ENCODE peak calls at places on chromosomes 16 and 17, in nine cellular contexts. N is CD4-positive, CD25-positive, alpha-beta regulatory T cell; M is activated CD4-positive, alpha-beta T cell treated with anti-CD3 and anti-CD28 coated beads, Interleukin-2, amount 50 U/mL, for 1 hour; K is stimulated activated CD8-positive, alpha-beta memory T cell treated with anti-CD3 and anti-CD28 coated beads, Interleukin-15, amount 100 ng/mL, for 24 hours; I is GM23338; W is skeletal muscle cell; J is progenitor cell of endocrine pancreas; Q is cardiac muscle cell; X is small intestine. R is an unnamed sample.

GRCh38 chr17:57985675-57985974 is 2.4 kb downstream of the VEZF1 start:
- DNase-seq in I (no peak), M (no peak), Q (no peak), J (no peak), W (no peak), N (no peak), X (peak), K (no peak), R (no peak)

GRCh38 chr17:54900457-54901229 is at the start of gene TOM1L1:
- DNase-seq in I (peak), M (peak), J (peak), W (no peak), Q (peak), X (peak), K (no peak), N (no peak), R (peak)

GRCh38 chr16:22098538-22099255 is 6.4 kb downstream of the VWA3A start:
- DNase-seq in K (no peak), M (no peak), W (no peak), I (peak), J (no peak), Q (peak), N (no peak), X (peak), R (no peak)

GRCh38 chr16:61780161-61780560 is 256.1 kb downstream of the CDH8 start:
- DNase-seq in N (no peak), Q (no peak), X (no peak), W (no peak), J (no peak), I (no peak), M (no peak), K (no peak), R (no peak)

GRCh38 chr17:82966415-82966814 is 113.0 kb upstream of the METRNL start:
- DNase-seq in K (no peak), W (no peak), J (no peak), X (no peak), Q (no peak), M (no peak), N (no peak), I (no peak), R (no peak)

GRCh38 chr16:75559564-75560372 is 3.7 kb upstream of the TMEM231 start:
- DNase-seq in N (no peak), W (peak), K (no peak), Q (peak), X (no peak), M (no peak), I (peak), J (no peak), R (no peak)

GRCh38 chr16:84061236-84061830 is 18.7 kb upstream of the SLC38A8 start:
- DNase-seq in K (no peak), X (no peak), J (no peak), N (no peak), W (no peak), I (no peak), M (no peak), Q (no peak), R (no peak)

GRCh38 chr16:10622036-10622921 is 41.9 kb upstream of the EMP2 start:
- DNase-seq in M (no peak), I (peak), J (peak), W (no peak), N (no peak), K (no peak), X (peak), Q (peak), R (no peak)

GRCh38 chr17:49522329-49522890 is 27.3 kb downstream of the NGFR start:
- DNase-seq in I (no peak), N (no peak), X (no peak), M (no peak), K (no peak), W (no peak), Q (no peak), J (no peak), R (no peak)

GRCh38 chr17:42886283-42887176 is 14.1 kb upstream of the G6PC1 start:
- DNase-seq in X (peak), J (no peak), K (no peak), I (no peak), M (no peak), Q (no peak), W (no peak), N (no peak), R (no peak)

GRCh38 chr17:41966453-41967140 is at the start of gene CNP:
- DNase-seq in M (peak), N (peak), J (peak), Q (peak), X (peak), I (peak), W (peak), K (peak), R (peak)